ENCODE peak calls at places on chromosomes 1 and 21, in eight cellular contexts. Z is progenitor cell of endocrine pancreas; F is gastrocnemius medialis; N is adrenal gland; X is lower lobe of right lung; R is GM20000; A is GM12865; V is CD8-positive, alpha-beta T cell. J is an unnamed sample.

GRCh38 chr1:61056674-61057439 is 25.5 kb upstream of the NFIA start:
- DNase-seq in A (no peak), N (peak), F (no peak), R (no peak), Z (no peak), X (peak), V (peak), J (no peak)

GRCh38 chr1:12276225-12276624 is 46.4 kb downstream of the VPS13D start:
- DNase-seq in F (no peak), Z (no peak), A (peak), R (no peak), V (no peak), N (peak), X (no peak), J (no peak)

GRCh38 chr1:76640092-76640491 is 227.2 kb upstream of the ST6GALNAC5 start:
- DNase-seq in N (no peak), X (no peak), A (no peak), V (no peak), F (no peak), Z (no peak), R (no peak), J (no peak)

GRCh38 chr1:235327559-235328270 is at the start of gene ARID4B:
- DNase-seq in F (no peak), V (peak), N (no peak), A (no peak), R (peak), Z (peak), X (peak), J (no peak)

GRCh38 chr1:214537219-214537618 is 14.2 kb downstream of the PTPN14 start:
- DNase-seq in A (no peak), N (no peak), R (no peak), F (no peak), Z (no peak), X (no peak), V (no peak), J (no peak)

GRCh38 chr1:151061012-151061401 is 810 bp downstream of the MLLT11 start:
- DNase-seq in Z (no peak), A (no peak), F (no peak), X (no peak), R (no peak), V (no peak), N (no peak), J (no peak)

GRCh38 chr21:42409366-42409765 is 5.7 kb downstream of the UBASH3A start:
- DNase-seq in A (no peak), N (no peak), Z (no peak), X (no peak), R (no peak), V (no peak), F (no peak), J (no peak)

GRCh38 chr1:208333676-208334075 is 89.5 kb upstream of the PLXNA2 start:
- DNase-seq in N (no peak), X (no peak), Z (no peak), V (no peak), F (no peak), A (no peak), R (no peak), J (no peak)

GRCh38 chr1:58768971-58769808 is 14.7 kb downstream of the JUN start:
- DNase-seq in F (peak), X (peak), N (peak), Z (peak), R (peak), V (peak), A (peak), J (peak)

GRCh38 chr1:234564035-234565029 is 45.6 kb downstream of the IRF2BP2 start:
- DNase-seq in N (no peak), V (no peak), A (no peak), F (peak), Z (no peak), R (no peak), X (no peak), J (peak)

GRCh38 chr1:54255026-54255425 is 55.1 kb downstream of the MRPL37 start:
- DNase-seq in V (no peak), X (no peak), A (no peak), Z (no peak), F (no peak), R (no peak), N (no peak), J (no peak)

GRCh38 chr1:154445040-154445472 is 39.9 kb downstream of the IL6R start:
- DNase-seq in F (no peak), N (no peak), R (peak), V (no peak), Z (no peak), A (peak), X (no peak), J (no peak)

GRCh38 chr21:45219517-45219916 is 68.2 kb downstream of the POFUT2 start:
- DNase-seq in A (no peak), F (no peak), N (no peak), Z (no peak), X (no peak), V (no peak), R (no peak), J (peak)

GRCh38 chr1:53783056-53783455 is 44.1 kb upstream of the GLIS1 start:
- DNase-seq in V (no peak), Z (no peak), R (no peak), F (no peak), X (no peak), N (no peak), A (no peak), J (no peak)

GRCh38 chr1:29470087-29470787 is 233.9 kb downstream of the PTPRU start:
- DNase-seq in X (no peak), R (no peak), N (no peak), A (no peak), F (no peak), V (no peak), Z (no peak), J (no peak)

GRCh38 chr1:213786683-213787082 is 201.1 kb upstream of the PROX1 start:
- DNase-seq in V (no peak), A (no peak), Z (no peak), F (no peak), R (no peak), N (no peak), X (no peak), J (no peak)

GRCh38 chr1:156618853-156619581 is at the start of gene HAPLN2:
- DNase-seq in A (peak), V (no peak), R (no peak), Z (peak), X (no peak), F (no peak), N (no peak), J (no peak)

GRCh38 chr1:202122639-202123335 is at the start of gene GPR37L1:
- DNase-seq in R (no peak), Z (peak), X (peak), F (no peak), N (peak), V (no peak), A (no peak), J (no peak)

GRCh38 chr1:110584045-110584444 is 22.1 kb downstream of the KCNA2 start:
- DNase-seq in A (no peak), N (no peak), V (peak), Z (no peak), F (no peak), R (no peak), X (no peak), J (no peak)

GRCh38 chr1:12477936-12478611 is 139.9 kb downstream of the DHRS3 start:
- DNase-seq in R (no peak), A (no peak), Z (no peak), V (peak), X (peak), F (peak), N (peak), J (no peak)

GRCh38 chr1:1721201-1721600 is 3.0 kb downstream of the CDK11A start:
- DNase-seq in R (no peak), N (no peak), V (no peak), A (no peak), X (no peak), Z (no peak), F (no peak), J (peak)

GRCh38 chr1:15282810-15283474 is 35.9 kb downstream of the FHAD1 start:
- DNase-seq in X (no peak), Z (no peak), N (no peak), F (no peak), R (no peak), V (no peak), A (no peak), J (no peak)

GRCh38 chr1:15280416-15280815 is 33.4 kb downstream of the FHAD1 start:
- DNase-seq in V (no peak), F (no peak), Z (no peak), A (no peak), X (no peak), R (no peak), N (no peak), J (no peak)

GRCh38 chr1:15282038-15282437 is 35.0 kb downstream of the FHAD1 start:
- DNase-seq in V (no peak), R (no peak), X (no peak), N (no peak), Z (no peak), F (no peak), A (no peak), J (no peak)

GRCh38 chr1:15286452-15286851 is 39.4 kb downstream of the FHAD1 start:
- DNase-seq in V (no peak), F (no peak), N (no peak), Z (no peak), R (no peak), X (no peak), A (no peak), J (no peak)

DNA sequence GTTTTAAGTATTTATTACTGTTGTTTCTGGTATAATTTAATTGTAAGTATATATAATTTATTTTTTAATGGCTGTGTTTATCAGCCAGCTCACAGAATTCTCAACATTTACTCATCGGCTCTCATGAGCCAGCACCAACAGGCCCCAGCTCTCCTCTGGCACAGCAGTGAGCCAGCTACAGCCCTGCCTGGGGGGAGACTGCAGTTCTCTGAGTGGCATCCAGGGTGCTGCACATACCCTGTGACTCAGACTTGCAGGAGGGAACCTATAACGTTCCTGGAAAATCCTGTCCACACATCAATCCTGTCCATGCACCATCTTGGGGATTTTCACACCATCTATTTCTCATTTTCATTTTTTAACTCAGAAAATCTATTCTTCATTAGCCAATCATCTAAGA is 36.5 kb downstream of the FHAD1 start:
- DNase-seq in X (no peak), V (no peak), Z (no peak), R (no peak), N (peak), F (no peak), A (no peak), J (no peak)
- TF ChIP-seq CTCF in X (no peak), V (no peak), Z (no peak), R (no peak), N (peak), F (no peak), A (no peak), J (no peak)

DNA sequence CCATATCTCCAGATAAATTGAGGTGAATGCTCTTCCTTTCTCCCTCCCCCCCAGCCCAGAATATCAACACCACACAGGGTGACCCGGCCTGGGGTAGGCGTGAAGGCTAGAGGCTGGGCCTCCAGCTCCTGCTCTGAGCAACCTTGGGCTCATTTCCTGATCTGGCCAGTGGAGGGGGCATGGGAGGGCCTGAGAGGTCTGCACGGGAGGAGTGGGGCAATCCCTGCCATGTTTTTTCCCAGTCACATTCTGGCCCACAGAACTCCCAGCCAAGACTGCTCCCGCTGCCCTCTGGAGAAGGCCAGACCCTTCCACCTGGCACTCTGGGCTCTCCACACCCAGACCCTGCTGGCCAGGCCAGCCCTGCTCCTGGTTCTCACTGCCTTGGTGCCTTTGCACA is 3.9 kb downstream of the CLDN19 start:
- DNase-seq in N (peak), R (peak), A (peak), X (no peak), Z (no peak), F (no peak), V (no peak), J (no peak)
- TF ChIP-seq CTCF in N (peak), R (no peak), A (peak), X (no peak), Z (no peak), F (no peak), V (no peak), J (peak)

GRCh38 chr1:203628185-203628996 is 1.8 kb downstream of the ATP2B4 start:
- DNase-seq in F (no peak), X (peak), Z (peak), V (no peak), A (no peak), R (no peak), N (peak), J (peak)

GRCh38 chr1:203626910-203627246 is 246 bp downstream of the ATP2B4 start:
- DNase-seq in V (no peak), Z (peak), N (no peak), R (no peak), F (peak), X (peak), A (no peak), J (no peak)

GRCh38 chr1:203624341-203624712 is 2.3 kb upstream of the ATP2B4 start:
- DNase-seq in N (no peak), Z (no peak), A (no peak), X (no peak), R (no peak), F (no peak), V (no peak), J (no peak)

GRCh38 chr1:203627819-203628184 is 1.2 kb downstream of the ATP2B4 start:
- DNase-seq in Z (no peak), A (no peak), N (peak), R (peak), X (peak), F (no peak), V (no peak), J (no peak)

DNA sequence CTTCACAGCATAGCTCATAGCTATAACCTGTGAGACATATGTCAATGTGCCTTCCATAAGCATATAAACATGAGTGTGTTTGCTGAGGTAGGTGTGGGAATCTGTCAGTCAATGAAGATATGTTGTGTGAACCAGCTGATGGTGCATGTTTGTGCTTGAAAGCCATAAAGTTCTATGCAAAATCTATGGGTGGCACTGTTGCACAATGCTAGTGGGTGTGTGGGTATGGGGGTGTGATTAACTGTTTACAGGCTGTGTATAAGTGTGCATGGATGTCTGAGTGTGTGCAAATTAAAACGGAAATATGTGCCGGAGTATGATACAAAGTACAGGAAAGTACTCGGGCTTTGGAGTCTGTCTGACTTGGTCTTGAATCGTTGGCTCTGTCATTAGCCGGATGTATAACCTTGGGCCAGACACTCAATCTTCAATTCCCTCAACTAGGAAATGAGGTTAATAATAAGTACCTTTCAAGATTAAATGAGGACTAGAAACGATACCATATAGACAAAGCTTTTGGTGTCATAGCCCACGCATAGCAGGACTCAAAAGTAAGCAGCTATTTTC is 926 bp upstream of the ATP2B4 start:
- DNase-seq in A (peak), Z (no peak), F (no peak), R (peak), X (no peak), N (peak), V (peak), J (no peak)
- TF ChIP-seq CTCF in A (peak), Z (no peak), F (no peak), R (peak), X (peak), N (no peak), V (peak), J (peak)

GRCh38 chr1:95287078-95287477 is 53.1 kb downstream of the RWDD3 start:
- DNase-seq in R (no peak), Z (no peak), V (no peak), F (no peak), A (no peak), N (no peak), X (no peak), J (no peak)
- TF ChIP-seq CTCF in R (no peak), Z (peak), V (no peak), F (no peak), A (no peak), N (no peak), X (no peak), J (no peak)

GRCh38 chr1:2946291-2946690 is 75.0 kb upstream of the ACTRT2 start:
- DNase-seq in V (no peak), X (no peak), N (peak), A (no peak), F (no peak), R (no peak), Z (no peak), J (no peak)
- TF ChIP-seq CTCF in V (no peak), X (no peak), N (no peak), A (no peak), F (no peak), R (no peak), Z (no peak), J (no peak)

GRCh38 chr21:21238882-21239400 is 240.7 kb downstream of the NCAM2 start:
- DNase-seq in R (no peak), N (no peak), A (no peak), F (no peak), Z (no peak), V (no peak), X (no peak), J (no peak)

GRCh38 chr21:21232320-21232719 is 234.1 kb downstream of the NCAM2 start:
- DNase-seq in N (no peak), Z (no peak), X (no peak), R (no peak), A (no peak), F (no peak), V (no peak), J (no peak)

DNA sequence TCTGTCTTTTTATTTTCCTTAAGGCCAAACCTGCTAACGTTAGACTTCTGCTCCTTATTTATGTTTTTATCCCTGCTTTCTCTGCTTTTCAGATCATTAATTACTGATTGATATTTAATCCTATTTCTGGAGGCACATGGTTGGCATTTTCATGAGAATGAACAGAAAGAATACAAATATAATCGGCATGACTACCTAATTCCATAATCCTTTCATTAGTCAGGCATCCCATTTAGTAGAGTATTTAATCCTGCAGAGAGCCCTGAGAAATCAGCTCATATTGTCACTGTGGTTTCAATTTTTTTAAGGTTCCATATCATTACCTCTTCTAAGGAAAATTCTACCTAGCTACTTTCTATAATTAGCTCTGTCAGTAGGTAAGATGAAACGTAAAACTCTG is 238.8 kb downstream of the NCAM2 start:
- DNase-seq in X (no peak), F (no peak), A (no peak), N (no peak), Z (no peak), R (no peak), V (no peak), J (no peak)
- TF ChIP-seq CTCF in X (no peak), F (no peak), A (no peak), N (no peak), Z (no peak), R (no peak), V (no peak), J (no peak)

GRCh38 chr1:17909634-17910033 is 154.5 kb downstream of the ACTL8 start:
- DNase-seq in N (no peak), F (no peak), V (no peak), R (no peak), A (no peak), X (no peak), Z (no peak), J (no peak)
- TF ChIP-seq CTCF in N (peak), F (no peak), V (no peak), R (no peak), A (no peak), X (peak), Z (peak), J (peak)

DNA sequence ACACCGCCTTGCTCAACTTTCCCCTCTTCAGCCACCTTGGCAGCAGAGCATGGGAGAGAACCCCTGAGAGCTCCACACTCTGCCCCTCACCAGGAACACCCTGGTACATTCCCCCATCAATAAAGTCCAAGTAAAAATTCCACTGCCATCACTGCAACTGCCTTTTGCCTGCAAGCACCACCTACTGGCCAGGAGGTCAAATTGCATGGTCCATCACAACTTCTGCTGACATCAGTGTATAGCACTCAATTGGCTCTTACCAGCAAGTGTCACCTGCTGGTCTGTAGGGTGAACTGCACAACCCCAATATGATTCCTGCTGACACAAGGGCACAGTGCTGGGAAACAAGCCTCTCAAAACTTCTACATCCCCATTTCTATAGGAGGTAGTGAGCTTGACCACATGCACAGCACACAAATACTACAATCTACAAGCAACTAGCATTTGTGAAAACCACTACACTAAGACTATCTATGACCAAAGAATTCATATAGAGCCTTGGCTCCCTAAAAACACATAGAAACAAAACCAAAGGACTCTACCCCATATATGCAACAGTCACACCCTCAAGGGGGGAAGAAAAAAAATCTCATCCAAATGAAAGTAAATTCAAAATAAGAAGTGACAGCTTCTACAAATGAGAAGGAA is 69.2 kb downstream of the FASLG start:
- DNase-seq in R (no peak), V (no peak), A (peak), N (no peak), X (no peak), Z (no peak), F (no peak), J (no peak)
- TF ChIP-seq CTCF in R (peak), V (peak), A (peak), N (peak), X (peak), Z (peak), F (no peak), J (peak)